ENCODE peak calls at places on chromosome 15, in six cellular contexts. M is Calu3, G is foreskin fibroblast, X is nephron progenitor cell, V is IMR-90, S is neural progenitor cell. Q is an unnamed sample.

GRCh38 chr15:65962187-65962586 is 92.9 kb downstream of the RAB11A start:
- DNase-seq in M (peak; percentile 58), G (no peak), X (no peak), V (no peak), S (no peak), Q (no peak)

GRCh38 chr15:57044961-57045360 is 126.5 kb downstream of the TCF12 start:
- DNase-seq in M (no peak), G (no peak), X (no peak), V (no peak), S (no peak), Q (no peak)

GRCh38 chr15:46312133-46312740 is 677.4 kb downstream of the SQOR start:
- DNase-seq in M (peak; percentile 76), G (peak; percentile 76), X (peak; percentile 86), V (peak; percentile 41), S (peak; percentile 86), Q (no peak)

GRCh38 chr15:25678498-25678865 is 184.6 kb downstream of the ATP10A start:
- DNase-seq in M (no peak), G (no peak), X (no peak), V (no peak), S (no peak), Q (no peak)

GRCh38 chr15:51580385-51580784 is 42.2 kb downstream of the DMXL2 start:
- DNase-seq in M (no peak), G (no peak), X (no peak), V (no peak), S (peak; percentile 9), Q (no peak)

GRCh38 chr15:85128636-85129035 is 147.0 kb downstream of the PDE8A start:
- DNase-seq in M (no peak), G (no peak), X (no peak), V (no peak), S (no peak), Q (no peak)

GRCh38 chr15:66841953-66842681 is 140.1 kb downstream of the SMAD6 start:
- DNase-seq in M (peak; percentile 89), G (peak; percentile 98), X (peak; percentile 70), V (peak; percentile 89), S (peak; percentile 81), Q (peak; percentile 75)

GRCh38 chr15:60928210-60928609 is 300.9 kb downstream of the RORA start:
- DNase-seq in M (no peak), G (no peak), X (no peak), V (no peak), S (peak; percentile 49), Q (no peak)

GRCh38 chr15:27587810-27588209 is 511.3 kb downstream of the OCA2 start:
- DNase-seq in M (no peak), G (no peak), X (peak; percentile 55), V (no peak), S (peak; percentile 88), Q (no peak)

GRCh38 chr15:66923438-66923881 is 141.9 kb upstream of the SMAD3 start:
- DNase-seq in M (peak; percentile 72), G (peak; percentile 21), X (peak; percentile 55), V (no peak), S (peak; percentile 72), Q (peak; percentile 44)

GRCh38 chr15:101258238-101259144 is 6.6 kb upstream of the CHSY1 start:
- DNase-seq in M (peak; percentile 75), G (peak; percentile 88), X (peak; percentile 55), V (peak; percentile 80), S (peak; percentile 75), Q (no peak)

GRCh38 chr15:61171190-61171589 is 57.9 kb downstream of the RORA start:
- DNase-seq in M (no peak), G (no peak), X (no peak), V (no peak), S (no peak), Q (no peak)

GRCh38 chr15:41780727-41781126 is 6.4 kb downstream of the MAPKBP1 start:
- DNase-seq in M (no peak), G (no peak), X (no peak), V (no peak), S (no peak), Q (no peak)

GRCh38 chr15:47399100-47399499 is 318.2 kb upstream of the SEMA6D start:
- DNase-seq in M (no peak), G (peak; percentile 64), X (no peak), V (peak; percentile 34), S (no peak), Q (no peak)

GRCh38 chr15:73127302-73127936 is 75.2 kb downstream of the NEO1 start:
- DNase-seq in M (peak; percentile 46), G (peak; percentile 48), X (peak; percentile 25), V (peak; percentile 30), S (peak; percentile 65), Q (no peak)

GRCh38 chr15:82539690-82540054 is 585 bp downstream of the RPS17 start:
- DNase-seq in M (no peak), G (no peak), X (peak; percentile 21), V (no peak), S (peak; percentile 42), Q (no peak)

GRCh38 chr15:38374024-38374423 is 79.9 kb upstream of the FAM98B start:
- DNase-seq in M (no peak), G (no peak), X (no peak), V (no peak), S (no peak), Q (no peak)

GRCh38 chr15:90487186-90487585 is 42.5 kb upstream of the CRTC3 start:
- DNase-seq in M (no peak), G (no peak), X (no peak), V (no peak), S (no peak), Q (no peak)

GRCh38 chr15:95874625-95875024 is 455.9 kb upstream of the NR2F2 start:
- DNase-seq in M (no peak), G (peak; percentile 9), X (no peak), V (no peak), S (no peak), Q (no peak)

GRCh38 chr15:78907577-78907976 is 34.9 kb downstream of the MORF4L1 start:
- DNase-seq in M (no peak), G (no peak), X (no peak), V (no peak), S (peak; percentile 76), Q (no peak)

DNA sequence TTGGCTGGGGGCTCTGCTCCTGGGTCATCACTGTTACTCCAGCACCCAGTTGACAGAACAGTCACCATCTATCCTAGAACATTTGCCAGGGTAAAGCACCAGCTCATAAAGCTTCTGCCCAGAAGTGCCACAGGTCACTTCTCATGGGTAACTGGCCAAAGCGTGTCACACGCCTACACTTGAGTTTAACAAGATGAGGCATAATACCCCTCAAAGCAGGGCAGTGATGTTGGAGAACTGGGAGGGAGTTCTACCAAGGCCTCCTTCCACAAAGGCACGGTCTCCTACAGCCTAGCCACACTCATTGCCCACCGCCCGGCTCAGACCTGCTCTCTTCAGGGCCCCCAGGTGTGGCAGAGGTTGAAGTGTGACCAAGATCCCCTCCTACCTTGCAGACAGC is 107.9 kb downstream of the ETFA start:
- DNase-seq in M (no peak), G (no peak), X (no peak), V (no peak), S (no peak), Q (no peak)
- TF ChIP-seq CTCF in M (no peak), G (no peak), X (no peak), V (no peak), S (no peak), Q (no peak)

DNA sequence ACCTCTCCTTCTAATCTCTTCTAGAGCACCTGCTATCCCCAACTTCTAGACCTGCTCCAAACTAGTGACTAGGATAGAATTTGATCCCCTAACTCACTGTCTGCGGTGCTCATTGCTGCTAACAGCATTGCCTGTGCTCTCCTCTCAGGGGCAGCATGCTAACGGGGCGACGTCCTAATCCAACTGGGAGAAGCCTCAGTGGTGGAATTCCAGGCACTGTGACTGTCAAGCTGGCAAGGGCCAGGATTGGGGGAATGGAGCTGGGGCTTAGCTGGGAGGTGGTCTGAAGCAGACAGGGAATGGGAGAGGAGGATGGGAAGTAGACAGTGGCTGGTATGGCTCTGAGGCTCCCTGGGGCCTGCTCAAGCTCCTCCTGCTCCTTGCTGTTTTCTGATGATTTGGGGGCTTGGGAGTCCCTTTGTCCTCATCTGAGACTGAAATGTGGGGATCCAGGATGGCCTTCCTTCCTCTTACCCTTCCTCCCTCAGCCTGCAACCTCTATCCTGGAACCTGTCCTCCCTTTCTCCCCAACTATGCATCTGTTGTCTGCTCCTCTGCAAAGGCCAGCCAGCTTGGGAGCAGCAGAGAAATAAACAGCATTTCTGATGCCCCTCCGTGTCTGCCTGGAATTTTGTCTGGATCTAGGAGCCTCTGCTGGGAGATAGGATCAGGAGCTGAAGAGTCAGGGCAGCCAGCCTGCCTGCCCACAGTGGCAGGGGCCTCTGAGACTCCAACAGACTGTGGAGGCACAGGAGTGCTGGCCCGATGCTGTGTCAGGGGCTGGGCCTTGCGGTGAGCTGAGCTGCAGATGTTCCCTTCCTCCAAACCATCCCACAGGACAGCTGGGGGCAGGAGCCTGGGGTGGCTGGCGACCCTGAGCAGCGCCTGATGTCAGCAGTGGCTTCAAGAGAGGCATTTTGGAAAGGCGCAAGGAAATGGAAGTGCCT is 3.0 kb downstream of the ISLR start:
- DNase-seq in M (no peak), G (no peak), X (no peak), V (no peak), S (peak; percentile 67), Q (no peak)
- TF ChIP-seq CTCF in M (no peak), G (no peak), X (no peak), V (no peak), S (peak; percentile 15), Q (no peak)

GRCh38 chr15:28901987-28902745 is 16.4 kb downstream of the APBA2 start:
- DNase-seq in M (no peak), G (no peak), X (no peak), V (no peak), S (peak; percentile 39), Q (no peak)
- TF ChIP-seq CTCF in M (no peak), G (no peak), X (no peak), V (peak; percentile 7), S (peak; percentile 45), Q (no peak)

DNA sequence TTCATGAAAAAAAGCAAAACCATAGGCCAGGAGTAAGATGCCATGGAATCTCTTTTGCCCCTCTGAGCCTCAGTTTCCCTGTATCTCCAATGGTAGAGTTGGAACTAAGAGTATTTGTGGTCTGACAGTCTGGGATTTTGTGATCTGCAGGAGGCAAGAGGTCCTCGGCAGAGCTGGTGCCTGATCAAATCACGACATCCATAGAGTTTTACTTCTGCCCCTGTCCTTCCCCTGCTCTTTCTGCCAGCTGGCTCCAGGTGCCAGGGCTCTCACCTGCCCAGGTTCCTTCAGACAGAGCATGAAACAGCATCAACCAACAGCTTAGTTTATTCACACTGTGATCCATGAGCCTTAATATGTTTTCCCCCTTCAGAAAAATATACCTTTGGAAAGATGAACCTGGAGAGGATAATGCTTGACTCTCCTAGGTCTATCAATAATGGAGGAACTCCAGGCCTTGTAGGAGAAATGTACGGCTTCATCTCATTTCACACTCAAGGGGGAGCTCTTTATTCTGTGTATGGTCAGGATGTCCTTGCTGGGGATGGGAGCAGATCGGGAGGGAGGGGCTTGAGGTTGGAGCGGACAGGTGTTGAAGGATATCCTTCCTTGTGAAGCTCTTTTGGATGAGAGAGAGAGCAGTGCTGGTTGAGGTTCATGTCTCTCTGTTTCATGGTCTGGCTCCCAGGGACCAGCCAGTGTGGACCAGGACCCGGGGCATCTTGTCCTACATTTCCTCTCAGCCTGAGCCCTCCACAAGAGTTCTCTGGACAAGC is 309.9 kb downstream of the RPLP1 start:
- DNase-seq in M (no peak), G (no peak), X (no peak), V (no peak), S (peak; percentile 60), Q (no peak)
- TF ChIP-seq CTCF in M (no peak), G (no peak), X (no peak), V (peak; percentile 14), S (peak; percentile 64), Q (no peak)

Q was measured in CD14-positive monocyte.